ENCODE peak calls at places on chromosome 12, in five cellular contexts. One of them, this sample, is unnamed.

GRCh38 chr12:2409656-2410265 is 357.0 kb downstream of the CACNA1C start:
- DNase-seq in NCI-H1092 treated with DMSO at 0.1 percent for 48 hours: no peak
- DNase-seq in ACHN: no peak
- DNase-seq in NT2/D1: no peak
- DNase-seq in neural crest cell: no peak
- DNase-seq in this sample: no peak

GRCh38 chr12:56087220-56087619 is 7.3 kb downstream of the ERBB3 start:
- DNase-seq in NCI-H1092 treated with DMSO at 0.1 percent for 48 hours: no peak
- DNase-seq in NT2/D1: no peak
- DNase-seq in ACHN: no peak
- DNase-seq in neural crest cell: no peak
- DNase-seq in this sample: no peak

GRCh38 chr12:10320643-10321042 is 13.0 kb downstream of the KLRD1 start:
- DNase-seq in NT2/D1: no peak
- DNase-seq in NCI-H1092 treated with DMSO at 0.1 percent for 48 hours: no peak
- DNase-seq in ACHN: no peak
- DNase-seq in neural crest cell: no peak
- DNase-seq in this sample: no peak

GRCh38 chr12:124328116-124328515 is 33.2 kb downstream of the RFLNA start:
- DNase-seq in ACHN: no peak
- DNase-seq in NT2/D1: no peak
- DNase-seq in neural crest cell: no peak
- DNase-seq in NCI-H1092 treated with DMSO at 0.1 percent for 48 hours: no peak
- DNase-seq in this sample: no peak

GRCh38 chr12:22610148-22610547 is 14.8 kb upstream of the ETNK1 start:
- DNase-seq in ACHN: no peak
- DNase-seq in neural crest cell: no peak
- DNase-seq in NCI-H1092 treated with DMSO at 0.1 percent for 48 hours: no peak
- DNase-seq in NT2/D1: no peak
- DNase-seq in this sample: no peak

GRCh38 chr12:104605685-104606084 is 148.9 kb downstream of the CHST11 start:
- DNase-seq in neural crest cell: no peak
- DNase-seq in ACHN: no peak
- DNase-seq in NT2/D1: no peak
- DNase-seq in NCI-H1092 treated with DMSO at 0.1 percent for 48 hours: no peak
- DNase-seq in this sample: no peak

GRCh38 chr12:53703746-53704145 is 23.5 kb downstream of the CALCOCO1 start:
- DNase-seq in neural crest cell: no peak
- DNase-seq in ACHN: peak
- DNase-seq in NT2/D1: no peak
- DNase-seq in NCI-H1092 treated with DMSO at 0.1 percent for 48 hours: no peak
- DNase-seq in this sample: no peak

GRCh38 chr12:24728366-24728765 is 220.5 kb downstream of the BCAT1 start:
- DNase-seq in neural crest cell: no peak
- DNase-seq in ACHN: peak
- DNase-seq in NT2/D1: peak
- DNase-seq in NCI-H1092 treated with DMSO at 0.1 percent for 48 hours: peak
- DNase-seq in this sample: peak

GRCh38 chr12:54917001-54917488 is 62.7 kb downstream of the MUCL1 start:
- DNase-seq in ACHN: no peak
- DNase-seq in NT2/D1: no peak
- DNase-seq in neural crest cell: no peak
- DNase-seq in NCI-H1092 treated with DMSO at 0.1 percent for 48 hours: no peak
- DNase-seq in this sample: no peak

GRCh38 chr12:55927588-55928502 is at the start of gene PYM1:
- DNase-seq in NT2/D1: peak
- DNase-seq in NCI-H1092 treated with DMSO at 0.1 percent for 48 hours: peak
- DNase-seq in neural crest cell: peak
- DNase-seq in ACHN: peak
- DNase-seq in this sample: peak

GRCh38 chr12:126676426-126676825 is 1590.5 kb upstream of the TMEM132C start:
- DNase-seq in neural crest cell: no peak
- DNase-seq in ACHN: no peak
- DNase-seq in NT2/D1: no peak
- DNase-seq in NCI-H1092 treated with DMSO at 0.1 percent for 48 hours: peak
- DNase-seq in this sample: no peak

GRCh38 chr12:105444050-105444808 is 113.7 kb downstream of the C12orf75 start:
- DNase-seq in ACHN: no peak
- DNase-seq in NCI-H1092 treated with DMSO at 0.1 percent for 48 hours: no peak
- DNase-seq in neural crest cell: no peak
- DNase-seq in NT2/D1: no peak
- DNase-seq in this sample: no peak

GRCh38 chr12:113049976-113050742 is 6.4 kb upstream of the DTX1 start:
- DNase-seq in NCI-H1092 treated with DMSO at 0.1 percent for 48 hours: no peak
- DNase-seq in neural crest cell: peak
- DNase-seq in ACHN: peak
- DNase-seq in NT2/D1: no peak
- DNase-seq in this sample: no peak

GRCh38 chr12:49673446-49674317 is 33.5 kb downstream of the FMNL3 start:
- DNase-seq in NT2/D1: no peak
- DNase-seq in NCI-H1092 treated with DMSO at 0.1 percent for 48 hours: peak
- DNase-seq in neural crest cell: peak
- DNase-seq in ACHN: no peak
- DNase-seq in this sample: peak

GRCh38 chr12:68236421-68237059 is 10.9 kb upstream of the IL26 start:
- DNase-seq in NCI-H1092 treated with DMSO at 0.1 percent for 48 hours: no peak
- DNase-seq in neural crest cell: no peak
- DNase-seq in NT2/D1: no peak
- DNase-seq in ACHN: peak
- DNase-seq in this sample: no peak